ENCODE peak calls at places on chromosome X, in nine cellular contexts. L is K562; S is HAP-1; A is WERI-Rb-1; U is CD4-positive, alpha-beta memory T cell; F is tibial artery; Q is naive thymus-derived CD4-positive, alpha-beta T cell; I is psoas muscle; N is kidney. H is an unnamed sample. For H3K9me3 and H3K36me3, the result is how much of the 10 kb centered on the place peaks cover.

GRCh38 chrX:100410901-100411801 is 1.1 kb upstream of the PCDH19 start:
- DNase-seq in L (no peak), S (no peak), A (no peak), U (no peak), F (no peak), Q (no peak), I (peak), N (peak), H (no peak)

GRCh38 chrX:8849945-8850344 is 48.8 kb upstream of the FAM9A start:
- DNase-seq in L (peak), S (no peak), A (no peak), U (no peak), F (no peak), Q (no peak), I (no peak), N (no peak), H (no peak)

GRCh38 chrX:125757794-125758564 is 408.1 kb downstream of the DCAF12L2 start:
- DNase-seq in L (peak), S (no peak), A (no peak), U (no peak), F (peak), Q (no peak), I (peak), N (no peak), H (peak)

GRCh38 chrX:133005038-133005437 is 46.6 kb upstream of the HS6ST2 start:
- DNase-seq in L (peak), S (peak), A (no peak), U (no peak), F (no peak), Q (no peak), I (no peak), N (no peak), H (peak)

GRCh38 chrX:151386838-151387459 is 10.1 kb upstream of the VMA21 start:
- DNase-seq in L (no peak), S (no peak), A (no peak), U (no peak), F (no peak), Q (no peak), I (no peak), N (no peak), H (peak)

GRCh38 chrX:85037114-85037513 is 33.4 kb downstream of the APOOL start:
- DNase-seq in L (no peak), S (no peak), A (no peak), U (no peak), F (no peak), Q (no peak), I (no peak), N (no peak), H (no peak)

GRCh38 chrX:87006561-87006960 is 511.0 kb upstream of the KLHL4 start:
- DNase-seq in L (no peak), S (peak), A (no peak), U (no peak), F (no peak), Q (no peak), I (no peak), N (no peak), H (no peak)

GRCh38 chrX:10636337-10636736 is 16.0 kb upstream of the MID1 start:
- DNase-seq in L (peak), S (peak), A (peak), U (no peak), F (peak), Q (no peak), I (no peak), N (no peak), H (peak)

GRCh38 chrX:27915617-27916016 is 65.6 kb downstream of the DCAF8L1 start:
- DNase-seq in L (no peak), S (no peak), A (no peak), U (no peak), F (no peak), Q (no peak), I (no peak), N (no peak), H (no peak)

GRCh38 chrX:55135171-55135570 is 46.4 kb downstream of the PAGE2 start:
- DNase-seq in L (peak), S (peak), A (peak), U (peak), F (peak), Q (peak), I (peak), N (no peak), H (peak)

GRCh38 chrX:71870337-71871098 is 40.1 kb upstream of the NHSL2 start:
- DNase-seq in L (no peak), S (peak), A (peak), U (no peak), F (no peak), Q (no peak), I (no peak), N (no peak), H (peak)

GRCh38 chrX:23952984-23953907 is 45.4 kb downstream of the CXorf58 start:
- DNase-seq in L (peak), S (no peak), A (no peak), U (peak), F (no peak), Q (peak), I (no peak), N (no peak), H (peak)

GRCh38 chrX:17459596-17459995 is 84.6 kb downstream of the NHS start:
- DNase-seq in L (no peak), S (no peak), A (no peak), U (no peak), F (no peak), Q (no peak), I (no peak), N (no peak), H (peak)

GRCh38 chrX:1207496-1208025 is 4.9 kb downstream of the CRLF2 start:
- DNase-seq in L (no peak), S (no peak), A (no peak), U (no peak), F (no peak), Q (no peak), I (no peak), N (no peak), H (no peak)

GRCh38 chrX:97529801-97530200 is 646.1 kb downstream of the RPA4 start:
- DNase-seq in L (no peak), S (no peak), A (no peak), U (no peak), F (no peak), Q (no peak), I (no peak), N (no peak), H (no peak)

GRCh38 chrX:23403849-23404248 is 69.2 kb downstream of the PTCHD1 start:
- DNase-seq in L (no peak), S (no peak), A (peak), U (no peak), F (no peak), Q (no peak), I (no peak), N (no peak), H (peak)

GRCh38 chrX:133921764-133922389 is 63.5 kb downstream of the GPC3 start:
- DNase-seq in L (peak), S (peak), A (peak), U (peak), F (no peak), Q (no peak), I (peak), N (no peak), H (peak)

GRCh38 chrX:13499736-13500135 is 69.7 kb upstream of the EGFL6 start:
- DNase-seq in L (no peak), S (no peak), A (no peak), U (no peak), F (no peak), Q (no peak), I (no peak), N (no peak), H (no peak)
- H3K4me3 ChIP-seq in L (no peak), S (no peak), A (no peak), U (no peak), F (no peak), Q (no peak), I (no peak), N (no peak), H (no peak)

GRCh38 chrX:79065696-79066095 is 78.8 kb upstream of the GPR174 start:
- DNase-seq in L (no peak), S (no peak), A (no peak), U (no peak), F (no peak), Q (no peak), I (no peak), N (no peak), H (no peak)
- H3K9me3 ChIP-seq in L (under half), S (under half), A (under half), U (under half), F (under half), Q (under half), I (under half), N (under half), H (under half)

GRCh38 chrX:47226531-47227333 is 6.1 kb upstream of the USP11 start:
- DNase-seq in L (no peak), S (no peak), A (no peak), U (no peak), F (no peak), Q (no peak), I (no peak), N (peak), H (no peak)
- H3K36me3 ChIP-seq in L (half or more), S (half or more), A (half or more), U (under half), F (under half), Q (half or more), I (under half), N (under half), H (under half)

GRCh38 chrX:69466546-69466945 is 37.6 kb upstream of the NALF2 start:
- DNase-seq in L (no peak), S (no peak), A (no peak), U (no peak), F (no peak), Q (no peak), I (no peak), N (no peak), H (no peak)
- H3K4me3 ChIP-seq in L (no peak), S (no peak), A (no peak), U (no peak), F (no peak), Q (no peak), I (no peak), N (no peak), H (no peak)

GRCh38 chrX:154822029-154822428 is 12.4 kb downstream of the SMIM9 start:
- DNase-seq in L (no peak), S (no peak), A (no peak), U (no peak), F (no peak), Q (no peak), I (no peak), N (no peak), H (no peak)

GRCh38 chrX:154819771-154820341 is 14.6 kb upstream of the MPP1 start:
- DNase-seq in L (no peak), S (no peak), A (no peak), U (no peak), F (no peak), Q (no peak), I (no peak), N (no peak), H (no peak)

GRCh38 chrX:154815274-154815818 is 10.1 kb upstream of the MPP1 start:
- DNase-seq in L (no peak), S (no peak), A (no peak), U (no peak), F (no peak), Q (no peak), I (no peak), N (no peak), H (no peak)

GRCh38 chrX:154821523-154821922 is 12.9 kb downstream of the SMIM9 start:
- DNase-seq in L (no peak), S (no peak), A (no peak), U (no peak), F (no peak), Q (no peak), I (no peak), N (no peak), H (no peak)

DNA sequence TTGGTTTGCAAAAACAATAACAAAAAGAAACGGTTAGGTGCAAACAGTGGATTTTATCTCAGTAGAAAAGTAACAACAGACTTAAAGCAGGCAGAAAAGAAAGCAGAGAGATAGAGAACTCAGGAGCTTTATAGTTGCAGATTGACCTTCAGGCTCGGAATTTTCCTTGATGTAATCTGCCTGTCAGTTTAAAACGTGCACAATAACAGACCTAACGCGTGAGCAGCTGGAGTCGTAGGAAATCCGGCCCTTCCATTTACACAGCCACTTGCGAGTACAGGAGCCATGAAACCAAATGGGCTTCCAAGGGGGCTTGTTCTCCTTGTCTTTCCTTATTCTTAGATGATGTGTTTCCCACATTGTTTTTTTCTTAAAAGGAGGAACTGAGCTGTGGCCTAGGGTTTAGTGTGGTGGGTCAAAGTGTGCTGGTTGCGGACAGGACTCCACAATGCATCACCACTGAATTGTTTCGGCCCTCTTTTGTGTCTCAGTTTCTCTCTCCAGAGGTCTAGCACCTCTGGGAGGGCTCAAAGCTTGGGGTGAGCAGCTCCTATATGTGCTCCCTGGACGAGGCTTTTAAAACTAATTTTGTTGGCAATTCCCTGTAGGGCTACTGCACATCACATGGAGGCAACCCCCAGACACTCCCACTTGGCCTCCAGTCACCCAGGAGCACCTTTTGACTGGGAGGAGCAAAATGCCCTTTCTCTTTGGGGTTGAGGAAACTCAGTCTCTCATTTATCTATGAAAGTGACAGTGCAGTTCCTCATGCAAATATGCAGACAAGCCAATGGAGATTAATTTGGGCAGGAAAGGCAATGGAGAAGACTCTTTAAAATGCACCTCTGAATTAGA is 13.9 kb upstream of the MPP1 start:
- DNase-seq in L (no peak), S (no peak), A (peak), U (no peak), F (no peak), Q (no peak), I (no peak), N (no peak), H (no peak)
- H3K9me3 ChIP-seq in L (under half), S (under half), A (under half), U (under half), F (under half), Q (under half), I (under half), N (under half), H (under half)

GRCh38 chrX:49249071-49249470 is 13.8 kb downstream of the CCDC22 start:
- DNase-seq in L (no peak), S (no peak), A (no peak), U (no peak), F (no peak), Q (no peak), I (no peak), N (peak), H (no peak)

GRCh38 chrX:49244207-49244606 is 8.9 kb downstream of the CCDC22 start:
- DNase-seq in L (no peak), S (no peak), A (no peak), U (no peak), F (no peak), Q (no peak), I (no peak), N (no peak), H (no peak)

GRCh38 chrX:49247346-49247745 is 12.1 kb downstream of the CCDC22 start:
- DNase-seq in L (no peak), S (no peak), A (no peak), U (no peak), F (no peak), Q (no peak), I (no peak), N (peak), H (no peak)

GRCh38 chrX:49247916-49248811 is 12.9 kb downstream of the CCDC22 start:
- DNase-seq in L (no peak), S (no peak), A (no peak), U (no peak), F (no peak), Q (no peak), I (no peak), N (peak), H (peak)

GRCh38 chrX:49246541-49246940 is 11.3 kb downstream of the CCDC22 start:
- DNase-seq in L (no peak), S (no peak), A (no peak), U (no peak), F (no peak), Q (no peak), I (no peak), N (peak), H (no peak)
- H3K36me3 ChIP-seq in L (half or more), S (under half), A (under half), U (under half), F (under half), Q (half or more), I (under half), N (under half), H (under half)

GRCh38 chrX:53004038-53004437 is 44.6 kb upstream of the GPR173 start:
- DNase-seq in L (no peak), S (no peak), A (no peak), U (no peak), F (no peak), Q (no peak), I (no peak), N (no peak), H (no peak)
- H3K4me3 ChIP-seq in L (no peak), S (no peak), A (no peak), U (no peak), F (no peak), Q (no peak), I (no peak), N (no peak), H (no peak)

H was measured in SJCRH30.